ENCODE peak calls at places on chromosomes 3 and 15, in seven cellular contexts. K, Q, V, L, U, I and J are unnamed samples.

GRCh38 chr3:128624526-128625138 is 26.0 kb downstream of the RPN1 start:
- DNase-seq in K (no peak), Q (no peak), V (no peak), L (peak), U (no peak), I (no peak), J (no peak)

GRCh38 chr15:31303434-31304073 is 23.1 kb upstream of the KLF13 start:
- DNase-seq in K (no peak), Q (no peak), V (peak), L (peak), U (no peak), I (peak), J (no peak)

GRCh38 chr15:68207176-68207935 is 2.2 kb upstream of the CALML4 start:
- DNase-seq in K (no peak), Q (no peak), V (no peak), L (no peak), U (no peak), I (peak), J (no peak)

GRCh38 chr3:110680365-110680909 is 391.2 kb upstream of the NECTIN3 start:
- DNase-seq in K (no peak), Q (no peak), V (no peak), L (no peak), U (no peak), I (no peak), J (no peak)

GRCh38 chr3:161890147-161890625 is 393.6 kb downstream of the OTOL1 start:
- DNase-seq in K (peak), Q (no peak), V (no peak), L (peak), U (peak), I (peak), J (no peak)

GRCh38 chr15:68384451-68385239 is 47.3 kb downstream of the ITGA11 start:
- DNase-seq in K (no peak), Q (no peak), V (no peak), L (peak), U (peak), I (peak), J (no peak)

GRCh38 chr3:115624898-115625297 is 1.6 kb downstream of the GAP43 start:
- DNase-seq in K (no peak), Q (peak), V (no peak), L (no peak), U (no peak), I (no peak), J (no peak)

GRCh38 chr3:45223889-45224730 is 2.0 kb downstream of the TMEM158 start:
- DNase-seq in K (no peak), Q (no peak), V (no peak), L (no peak), U (peak), I (no peak), J (no peak)

GRCh38 chr15:27582741-27583400 is 516.2 kb downstream of the OCA2 start:
- DNase-seq in K (no peak), Q (no peak), V (no peak), L (no peak), U (no peak), I (no peak), J (no peak)

GRCh38 chr3:184541886-184542562 is 19.6 kb upstream of the EPHB3 start:
- DNase-seq in K (no peak), Q (no peak), V (no peak), L (no peak), U (no peak), I (no peak), J (no peak)

GRCh38 chr3:165339753-165340152 is 143.6 kb upstream of the SLITRK3 start:
- DNase-seq in K (peak), Q (no peak), V (no peak), L (no peak), U (peak), I (no peak), J (no peak)

GRCh38 chr3:134883697-134884385 is 88.8 kb downstream of the EPHB1 start:
- DNase-seq in K (no peak), Q (no peak), V (no peak), L (no peak), U (peak), I (no peak), J (no peak)

GRCh38 chr3:126781889-126782491 is 78.0 kb downstream of the CHCHD6 start:
- DNase-seq in K (no peak), Q (no peak), V (no peak), L (peak), U (peak), I (no peak), J (no peak)

GRCh38 chr15:34109775-34110663 is 8.1 kb downstream of the PGBD4 start:
- DNase-seq in K (peak), Q (no peak), V (no peak), L (no peak), U (peak), I (no peak), J (no peak)

GRCh38 chr15:31488437-31489204 is 162.0 kb downstream of the KLF13 start:
- DNase-seq in K (peak), Q (peak), V (peak), L (peak), U (peak), I (peak), J (peak)

GRCh38 chr15:52252781-52253180 is 42.8 kb downstream of the MYO5C start:
- DNase-seq in K (no peak), Q (no peak), V (no peak), L (no peak), U (peak), I (no peak), J (no peak)

GRCh38 chr15:29331071-29331470 is 61.4 kb upstream of the NSMCE3 start:
- DNase-seq in K (no peak), Q (no peak), V (no peak), L (no peak), U (no peak), I (no peak), J (no peak)

GRCh38 chr3:183185696-183186095 is 23.2 kb upstream of the LAMP3 start:
- DNase-seq in K (no peak), Q (no peak), V (no peak), L (no peak), U (peak), I (no peak), J (no peak)

GRCh38 chr3:31943041-31943440 is 38.0 kb downstream of the OSBPL10 start:
- DNase-seq in K (no peak), Q (no peak), V (no peak), L (no peak), U (no peak), I (no peak), J (no peak)

GRCh38 chr3:100927775-100928174 is 65.4 kb downstream of the ABI3BP start:
- DNase-seq in K (no peak), Q (no peak), V (no peak), L (no peak), U (no peak), I (no peak), J (no peak)

GRCh38 chr15:61916104-61916503 is 144.1 kb downstream of the VPS13C start:
- DNase-seq in K (no peak), Q (no peak), V (no peak), L (no peak), U (no peak), I (no peak), J (no peak)

GRCh38 chr3:170418422-170419300 is at the start of gene CLDN11:
- DNase-seq in K (peak), Q (peak), V (peak), L (peak), U (peak), I (no peak), J (no peak)

GRCh38 chr3:141498592-141499223 is 11.9 kb downstream of the RASA2 start:
- DNase-seq in K (no peak), Q (no peak), V (no peak), L (peak), U (no peak), I (peak), J (no peak)

GRCh38 chr15:29045717-29046116 is 159.9 kb downstream of the APBA2 start:
- DNase-seq in K (no peak), Q (no peak), V (no peak), L (no peak), U (no peak), I (no peak), J (no peak)

GRCh38 chr3:15099364-15100098 is 583 bp upstream of the RBSN start:
- DNase-seq in K (no peak), Q (no peak), V (no peak), L (no peak), U (no peak), I (no peak), J (no peak)

GRCh38 chr15:89184367-89184766 is 37.0 kb downstream of the RLBP1 start:
- DNase-seq in K (peak), Q (peak), V (no peak), L (no peak), U (no peak), I (no peak), J (no peak)

GRCh38 chr3:171101982-171102610 is 75.6 kb upstream of the SLC2A2 start:
- DNase-seq in K (no peak), Q (no peak), V (no peak), L (no peak), U (peak), I (no peak), J (no peak)

GRCh38 chr3:177358085-177358967 is 161.0 kb upstream of the TBL1XR1 start:
- DNase-seq in K (peak), Q (no peak), V (no peak), L (peak), U (peak), I (peak), J (peak)

GRCh38 chr3:45455040-45455439 is 66.7 kb downstream of the LARS2 start:
- DNase-seq in K (no peak), Q (no peak), V (no peak), L (no peak), U (no peak), I (no peak), J (no peak)

GRCh38 chr15:75625542-75626347 is at the start of gene SNUPN:
- DNase-seq in K (peak), Q (peak), V (peak), L (peak), U (peak), I (peak), J (peak)

GRCh38 chr3:110227987-110228386 is 843.6 kb upstream of the NECTIN3 start:
- DNase-seq in K (no peak), Q (no peak), V (no peak), L (no peak), U (no peak), I (no peak), J (no peak)

GRCh38 chr15:87129916-87130315 is 1050.2 kb downstream of the AGBL1 start:
- DNase-seq in K (no peak), Q (no peak), V (no peak), L (no peak), U (no peak), I (no peak), J (no peak)

GRCh38 chr3:4504340-4505261 is 11.5 kb downstream of the ITPR1 start:
- DNase-seq in K (peak), Q (no peak), V (peak), L (peak), U (no peak), I (no peak), J (no peak)

GRCh38 chr3:151766454-151766853 is 32.7 kb downstream of the AADACL2 start:
- DNase-seq in K (no peak), Q (no peak), V (no peak), L (no peak), U (peak), I (no peak), J (no peak)

GRCh38 chr3:127822166-127822835 is at the start of gene MGLL:
- DNase-seq in K (no peak), Q (peak), V (peak), L (peak), U (peak), I (peak), J (no peak)

GRCh38 chr3:109804697-109805096 is 467.4 kb upstream of the DPPA4 start:
- DNase-seq in K (no peak), Q (no peak), V (no peak), L (no peak), U (no peak), I (no peak), J (no peak)